ENCODE peak calls at places on chromosomes 7 and 10, in nine cellular contexts. R is stomach; N is ovary; T is heart right ventricle; P is left lung; W is body of pancreas; V is CD8-positive, alpha-beta memory T cell; Q is transverse colon; S is Panc1. M is an unnamed sample. For H3K4me1 and H3K36me3, the result is how much of the 10 kb centered on the place peaks cover.

GRCh38 chr7:151571471-151571870 is 51.8 kb upstream of the RHEB start:
- DNase-seq in R (no peak), N (no peak), T (no peak), P (no peak), W (no peak), V (no peak), Q (no peak), S (no peak), M (no peak)

GRCh38 chr10:103504181-103504783 is 10.8 kb downstream of the NEURL1 start:
- DNase-seq in R (peak), N (peak), T (no peak), P (no peak), W (peak), V (no peak), Q (no peak), S (no peak), M (no peak)

GRCh38 chr7:100489824-100490223 is 6.1 kb downstream of the NYAP1 start:
- DNase-seq in R (peak), N (peak), T (no peak), P (no peak), W (peak), V (no peak), Q (no peak), S (no peak), M (no peak)

GRCh38 chr7:30659312-30659711 is 22.9 kb downstream of the CRHR2 start:
- DNase-seq in R (no peak), N (no peak), T (no peak), P (no peak), W (no peak), V (no peak), Q (no peak), S (no peak), M (no peak)

GRCh38 chr10:85407093-85407492 is 959.5 kb downstream of the GRID1 start:
- DNase-seq in R (no peak), N (no peak), T (no peak), P (no peak), W (no peak), V (no peak), Q (no peak), S (no peak), M (no peak)

GRCh38 chr7:40659231-40659630 is 524.4 kb downstream of the SUGCT start:
- DNase-seq in R (no peak), N (no peak), T (no peak), P (no peak), W (no peak), V (no peak), Q (no peak), S (no peak), M (no peak)

GRCh38 chr7:55484241-55484640 is 88.1 kb downstream of the VOPP1 start:
- DNase-seq in R (no peak), N (no peak), T (no peak), P (no peak), W (no peak), V (no peak), Q (no peak), S (no peak), M (no peak)

GRCh38 chr7:128365432-128365831 is 3.9 kb upstream of the PRRT4 start:
- DNase-seq in R (no peak), N (no peak), T (no peak), P (no peak), W (no peak), V (no peak), Q (no peak), S (no peak), M (no peak)

GRCh38 chr7:151808296-151809155 is 68.4 kb downstream of the PRKAG2 start:
- DNase-seq in R (peak), N (no peak), T (no peak), P (peak), W (no peak), V (no peak), Q (no peak), S (peak), M (no peak)

GRCh38 chr10:15222511-15222910 is 54.0 kb upstream of the NMT2 start:
- DNase-seq in R (no peak), N (no peak), T (no peak), P (no peak), W (no peak), V (no peak), Q (no peak), S (no peak), M (no peak)

GRCh38 chr7:81767883-81768282 is 2.0 kb downstream of the HGF start:
- DNase-seq in R (no peak), N (no peak), T (no peak), P (no peak), W (no peak), V (no peak), Q (no peak), S (no peak), M (no peak)

GRCh38 chr10:106226831-106227230 is 937.7 kb downstream of the SORCS1 start:
- DNase-seq in R (no peak), N (no peak), T (no peak), P (no peak), W (no peak), V (no peak), Q (no peak), S (no peak), M (no peak)

GRCh38 chr7:70387197-70387596 is 744.7 kb upstream of the GALNT17 start:
- DNase-seq in R (no peak), N (no peak), T (no peak), P (no peak), W (no peak), V (no peak), Q (no peak), S (no peak), M (no peak)

GRCh38 chr7:98202367-98203195 is 8.7 kb upstream of the BHLHA15 start:
- DNase-seq in R (no peak), N (no peak), T (no peak), P (no peak), W (no peak), V (peak), Q (peak), S (no peak), M (no peak)

GRCh38 chr7:31603076-31603475 is 83.9 kb upstream of the PPP1R17 start:
- DNase-seq in R (no peak), N (no peak), T (no peak), P (no peak), W (no peak), V (no peak), Q (no peak), S (no peak), M (no peak)

GRCh38 chr10:75407716-75408511 is 6.3 kb upstream of the ZNF503 start:
- DNase-seq in R (peak), N (peak), T (peak), P (peak), W (peak), V (no peak), Q (peak), S (no peak), M (peak)

GRCh38 chr7:80869821-80870751 is 48.8 kb downstream of the SEMA3C start:
- DNase-seq in R (no peak), N (no peak), T (no peak), P (no peak), W (no peak), V (no peak), Q (peak), S (no peak), M (no peak)

GRCh38 chr7:132997505-132997904 is 84.4 kb downstream of the CHCHD3 start:
- DNase-seq in R (no peak), N (no peak), T (no peak), P (no peak), W (no peak), V (no peak), Q (no peak), S (no peak), M (no peak)

GRCh38 chr10:54372164-54372563 is 428.9 kb downstream of the PCDH15 start:
- DNase-seq in R (no peak), N (no peak), T (no peak), P (no peak), W (no peak), V (no peak), Q (no peak), S (no peak), M (no peak)

GRCh38 chr7:41972270-41972669 is 264.7 kb downstream of the GLI3 start:
- DNase-seq in R (no peak), N (no peak), T (no peak), P (peak), W (no peak), V (no peak), Q (no peak), S (no peak), M (no peak)

GRCh38 chr7:127252736-127253288 is at the start of gene GRM8:
- DNase-seq in R (peak), N (peak), T (peak), P (peak), W (peak), V (no peak), Q (peak), S (no peak), M (no peak)

GRCh38 chr7:209846-210245 is 17.5 kb downstream of the FAM20C start:
- DNase-seq in R (no peak), N (no peak), T (no peak), P (no peak), W (no peak), V (no peak), Q (no peak), S (no peak), M (no peak)

GRCh38 chr7:30660331-30661255 is 21.7 kb downstream of the CRHR2 start:
- DNase-seq in R (no peak), N (no peak), T (no peak), P (no peak), W (no peak), V (no peak), Q (no peak), S (no peak), M (no peak)

GRCh38 chr7:32062150-32062549 is 8.1 kb downstream of the PDE1C start:
- DNase-seq in R (peak), N (peak), T (peak), P (peak), W (peak), V (no peak), Q (peak), S (no peak), M (no peak)

GRCh38 chr7:2799253-2799652 is 44.9 kb downstream of the GNA12 start:
- DNase-seq in R (no peak), N (no peak), T (no peak), P (no peak), W (no peak), V (no peak), Q (no peak), S (no peak), M (peak)

GRCh38 chr10:74681917-74682627 is 144.3 kb upstream of the KAT6B start:
- DNase-seq in R (no peak), N (no peak), T (no peak), P (no peak), W (no peak), V (no peak), Q (no peak), S (no peak), M (no peak)

GRCh38 chr7:146960747-146961416 is 844.3 kb downstream of the CNTNAP2 start:
- DNase-seq in R (no peak), N (no peak), T (no peak), P (no peak), W (no peak), V (no peak), Q (no peak), S (no peak), M (no peak)

GRCh38 chr7:130982160-130982638 is 248.2 kb upstream of the KLF14 start:
- DNase-seq in R (no peak), N (no peak), T (no peak), P (no peak), W (no peak), V (no peak), Q (no peak), S (no peak), M (no peak)

GRCh38 chr7:90551036-90551435 is 45.1 kb upstream of the CDK14 start:
- DNase-seq in R (no peak), N (no peak), T (no peak), P (no peak), W (no peak), V (no peak), Q (no peak), S (no peak), M (no peak)

GRCh38 chr7:97847791-97848190 is 24.4 kb downstream of the ASNS start:
- DNase-seq in R (no peak), N (no peak), T (no peak), P (no peak), W (no peak), V (no peak), Q (no peak), S (no peak), M (no peak)

GRCh38 chr10:5522913-5523560 is 1.7 kb upstream of the CALML3 start:
- DNase-seq in R (peak), N (no peak), T (no peak), P (no peak), W (no peak), V (no peak), Q (peak), S (no peak), M (no peak)

GRCh38 chr7:49245062-49245461 is 320.7 kb downstream of the CDC14C start:
- DNase-seq in R (no peak), N (no peak), T (no peak), P (no peak), W (no peak), V (no peak), Q (no peak), S (no peak), M (no peak)

GRCh38 chr7:105426606-105427146 is 38.0 kb upstream of the SRPK2 start:
- DNase-seq in R (no peak), N (no peak), T (no peak), P (no peak), W (no peak), V (no peak), Q (no peak), S (no peak), M (no peak)

GRCh38 chr7:106012935-106013439 is 49.9 kb downstream of the CDHR3 start:
- DNase-seq in R (no peak), N (no peak), T (no peak), P (no peak), W (no peak), V (no peak), Q (no peak), S (no peak), M (no peak)

GRCh38 chr10:17923728-17924127 is 28.0 kb upstream of the SLC39A12 start:
- DNase-seq in R (no peak), N (no peak), T (no peak), P (no peak), W (peak), V (no peak), Q (peak), S (no peak), M (no peak)

GRCh38 chr7:116534790-116535189 is 10.0 kb downstream of the CAV1 start:
- DNase-seq in R (no peak), N (no peak), T (no peak), P (no peak), W (no peak), V (no peak), Q (no peak), S (no peak), M (no peak)

GRCh38 chr7:116535416-116535815 is 10.6 kb downstream of the CAV1 start:
- DNase-seq in R (no peak), N (no peak), T (no peak), P (no peak), W (no peak), V (no peak), Q (no peak), S (no peak), M (no peak)

GRCh38 chr7:116539879-116540278 is 15.0 kb downstream of the CAV1 start:
- DNase-seq in R (no peak), N (no peak), T (no peak), P (no peak), W (no peak), V (no peak), Q (no peak), S (no peak), M (no peak)

GRCh38 chr7:116540743-116541142 is 15.9 kb downstream of the CAV1 start:
- DNase-seq in R (no peak), N (no peak), T (no peak), P (no peak), W (no peak), V (no peak), Q (no peak), S (no peak), M (no peak)

GRCh38 chr7:116538138-116538537 is 13.3 kb downstream of the CAV1 start:
- DNase-seq in R (no peak), N (no peak), T (no peak), P (no peak), W (no peak), V (no peak), Q (no peak), S (no peak), M (no peak)
- H3K4me1 ChIP-seq in R (under half), N (under half), T (half or more), P (under half), W (under half), V (under half), Q (under half), S (half or more), M (half or more)

DNA sequence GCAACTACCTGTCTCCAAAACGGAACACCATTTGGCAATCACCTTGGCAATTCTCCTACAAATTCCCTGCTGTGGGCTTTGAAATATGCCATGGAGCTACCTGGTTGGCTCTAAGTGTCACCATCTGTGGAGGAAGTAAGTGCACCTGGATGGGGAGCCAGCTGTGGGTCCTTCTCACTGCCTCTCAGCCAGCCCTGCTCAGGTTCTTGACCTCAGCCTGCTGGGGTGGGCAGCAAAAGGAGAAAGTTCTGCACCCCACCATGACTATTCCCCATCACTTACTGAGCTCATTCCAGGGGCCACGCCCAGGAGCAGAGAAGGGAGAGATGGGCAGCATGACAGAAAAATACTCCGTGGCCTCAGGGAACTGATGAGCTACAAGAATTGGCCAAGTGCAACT is 158.7 kb downstream of the TNS3 start:
- DNase-seq in R (no peak), N (no peak), T (no peak), P (no peak), W (no peak), V (no peak), Q (no peak), S (no peak), M (no peak)
- H3K36me3 ChIP-seq in R (half or more), N (under half), T (under half), P (under half), W (under half), V (under half), Q (under half), S (half or more), M (under half)

GRCh38 chr7:18290223-18290622 is 205.3 kb upstream of the HDAC9 start:
- DNase-seq in R (no peak), N (no peak), T (no peak), P (no peak), W (no peak), V (no peak), Q (no peak), S (no peak), M (no peak)
- H3K4me3 ChIP-seq in R (no peak), N (no peak), T (peak), P (no peak), W (no peak), V (no peak), Q (no peak), S (no peak), M (peak)

GRCh38 chr10:110040108-110040507 is 32.3 kb downstream of the ADD3 start:
- DNase-seq in R (no peak), N (no peak), T (no peak), P (no peak), W (no peak), V (no peak), Q (no peak), S (no peak), M (no peak)
- H3K4me1 ChIP-seq in R (under half), N (under half), T (under half), P (under half), W (under half), V (half or more), Q (under half), S (under half), M (under half)

GRCh38 chr10:95394161-95394880 is 103.5 kb upstream of the PDLIM1 start:
- DNase-seq in R (no peak), N (no peak), T (no peak), P (no peak), W (no peak), V (no peak), Q (no peak), S (no peak), M (no peak)
- H3K36me3 ChIP-seq in R (half or more), N (under half), T (half or more), P (under half), W (under half), V (under half), Q (under half), S (under half), M (half or more)

GRCh38 chr7:35185908-35186731 is 67.8 kb downstream of the TBX20 start:
- DNase-seq in R (no peak), N (no peak), T (peak), P (peak), W (peak), V (no peak), Q (no peak), S (no peak), M (peak)
- H3K4me3 ChIP-seq in R (peak), N (peak), T (peak), P (peak), W (peak), V (no peak), Q (peak), S (peak), M (peak)